ENCODE peak calls at places on chromosomes 2 and 18, in six cellular contexts. B is fibroblast of pulmonary artery; L is upper lobe of left lung; V is CD8-positive, alpha-beta T cell; X is bronchial epithelial cell; C is astrocyte of the spinal cord. D is an unnamed sample.

GRCh38 chr2:621303-622099 is 55.7 kb downstream of the TMEM18 start:
- DNase-seq in B (no peak), L (peak; percentile 80), V (no peak), X (no peak), C (no peak), D (no peak)

GRCh38 chr2:190477563-190478454 is 56.7 kb downstream of the NEMP2 start:
- DNase-seq in B (no peak), L (no peak), V (no peak), X (no peak), C (peak; percentile 35), D (peak; percentile 31)

GRCh38 chr2:26561918-26562810 is 79.0 kb downstream of the CIB4 start:
- DNase-seq in B (peak; percentile 26), L (peak; percentile 91), V (peak; percentile 10), X (peak; percentile 12), C (no peak), D (peak; percentile 4)

GRCh38 chr2:210445116-210445707 is 31.3 kb downstream of the LANCL1 start:
- DNase-seq in B (peak; percentile 49), L (no peak), V (no peak), X (peak; percentile 41), C (peak; percentile 36), D (peak; percentile 35)

GRCh38 chr18:75422341-75422910 is 5.1 kb downstream of the SMIM21 start:
- DNase-seq in B (peak; percentile 12), L (no peak), V (no peak), X (peak; percentile 17), C (peak; percentile 10), D (peak; percentile 27)

GRCh38 chr18:21760321-21760720 is 19.7 kb downstream of the MIB1 start:
- DNase-seq in B (peak; percentile 8), L (no peak), V (no peak), X (no peak), C (peak; percentile 34), D (peak; percentile 82)

GRCh38 chr18:2686349-2686968 is 30.9 kb downstream of the SMCHD1 start:
- DNase-seq in B (peak; percentile 8), L (no peak), V (no peak), X (no peak), C (no peak), D (no peak)

GRCh38 chr2:239049421-239050251 is 201.8 kb downstream of the TWIST2 start:
- DNase-seq in B (peak; percentile 24), L (peak; percentile 68), V (no peak), X (peak; percentile 31), C (peak; percentile 31), D (peak; percentile 28)

GRCh38 chr18:34222025-34222395 is 2.7 kb downstream of the NOL4 start:
- DNase-seq in B (no peak), L (peak; percentile 27), V (no peak), X (no peak), C (peak; percentile 3), D (no peak)

GRCh38 chr18:34223164-34223892 is 1.4 kb downstream of the NOL4 start:
- DNase-seq in B (no peak), L (peak; percentile 79), V (no peak), X (no peak), C (peak; percentile 9), D (no peak)

GRCh38 chr18:34224423-34225217 is at the start of gene NOL4:
- DNase-seq in B (no peak), L (peak; percentile 85), V (no peak), X (peak; percentile 34), C (peak; percentile 60), D (no peak)

GRCh38 chr18:34223893-34224422 is 755 bp downstream of the NOL4 start:
- DNase-seq in B (no peak), L (no peak), V (no peak), X (no peak), C (peak; percentile 5), D (no peak)

GRCh38 chr18:34222396-34223163 is 2.1 kb downstream of the NOL4 start:
- DNase-seq in B (no peak), L (peak; percentile 85), V (no peak), X (peak; percentile 10), C (peak; percentile 9), D (no peak)
- H3K4me3 ChIP-seq in B (peak overlapping the region; percentile 22), L (no peak overlapping the region), V (no peak overlapping the region), X (peak overlapping the region; percentile 1), C (peak overlapping the region; percentile 50), D (peak overlapping the region; percentile 12)

GRCh38 chr2:205995260-205995659 is 90.7 kb downstream of the INO80D start:
- DNase-seq in B (no peak), L (no peak), V (no peak), X (no peak), C (no peak), D (no peak)
- TF ChIP-seq CTCF in B (peak; percentile 21), L (no peak), V (no peak), X (no peak), C (peak; percentile 15), D (no peak)

DNA sequence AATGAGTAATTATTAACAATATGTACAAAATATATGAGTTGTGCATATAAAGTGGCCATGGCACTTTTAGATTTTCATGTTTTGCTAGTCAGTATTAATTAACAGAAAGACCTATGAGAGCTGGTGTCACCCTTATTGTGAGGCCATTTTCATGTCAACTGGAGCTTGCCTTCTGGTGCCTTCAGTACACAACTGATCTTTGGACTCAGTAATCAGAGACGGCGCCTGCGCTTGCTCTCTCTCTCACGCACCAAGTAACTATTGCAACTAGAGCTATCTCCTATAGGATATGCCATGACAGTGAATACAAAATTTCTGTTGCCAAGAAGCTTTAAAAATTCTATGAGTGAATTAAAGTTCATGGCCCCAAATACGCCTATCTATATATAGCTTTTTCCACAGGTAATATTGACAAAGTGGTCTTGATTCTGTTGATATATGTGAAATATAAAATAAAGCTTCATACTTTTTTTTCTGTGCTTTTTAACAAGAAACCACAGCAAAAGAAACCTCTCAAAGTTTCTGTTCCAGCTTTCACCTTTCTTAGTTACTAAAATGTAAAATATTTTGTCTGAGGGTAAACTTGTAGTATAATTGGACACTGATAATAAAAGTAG is 2.9 kb downstream of the SERTAD2 start:
- DNase-seq in B (no peak), L (no peak), V (no peak), X (no peak), C (no peak), D (no peak)
- H3K4me3 ChIP-seq in B (no peak overlapping the region), L (no peak overlapping the region), V (no peak overlapping the region), X (no peak overlapping the region), C (no peak overlapping the region), D (no peak overlapping the region)

DNA sequence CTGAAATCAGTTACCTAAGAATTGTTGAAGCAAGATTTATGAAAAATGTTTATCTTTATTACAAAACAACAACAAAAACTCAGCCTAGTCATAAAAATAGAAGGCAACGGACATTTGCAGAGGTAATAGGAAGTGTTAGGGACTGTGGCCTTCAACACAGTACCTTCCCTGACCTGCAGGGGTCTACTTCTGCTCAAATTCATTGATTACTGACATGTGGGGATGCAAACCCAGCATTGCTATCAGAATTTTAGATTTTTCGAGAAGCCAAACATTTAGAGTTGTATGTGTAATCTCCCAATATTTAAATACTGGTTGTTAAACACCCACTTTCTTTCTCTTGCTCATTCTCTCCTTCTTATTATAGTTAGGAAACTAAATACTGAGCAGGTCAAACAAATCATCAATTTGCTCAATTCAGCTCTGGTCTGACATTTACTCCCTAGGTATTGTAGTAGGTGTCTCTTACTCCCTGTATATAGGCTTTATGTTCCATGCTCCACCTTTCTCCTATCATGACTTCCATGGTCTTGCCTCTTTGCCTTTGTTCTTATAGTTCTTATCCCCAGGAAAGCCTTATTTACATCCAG is 198.5 kb downstream of the UBE2E3 start:
- DNase-seq in B (no peak), L (no peak), V (no peak), X (no peak), C (no peak), D (no peak)
- TF ChIP-seq CTCF in B (peak; percentile 30), L (peak; percentile 32), V (peak; percentile 64), X (peak; percentile 34), C (peak; percentile 34), D (peak; percentile 34)

GRCh38 chr2:128809880-128810279 is 491.2 kb upstream of the HS6ST1 start:
- DNase-seq in B (no peak), L (no peak), V (no peak), X (peak; percentile 35), C (no peak), D (no peak)

GRCh38 chr2:128812183-128812940 is 493.7 kb upstream of the HS6ST1 start:
- DNase-seq in B (no peak), L (no peak), V (no peak), X (no peak), C (no peak), D (no peak)

GRCh38 chr2:128808462-128809255 is 490.0 kb upstream of the HS6ST1 start:
- DNase-seq in B (peak; percentile 60), L (no peak), V (no peak), X (peak; percentile 95), C (peak; percentile 4), D (peak; percentile 4)

GRCh38 chr2:128807317-128807716 is 488.6 kb upstream of the HS6ST1 start:
- DNase-seq in B (no peak), L (no peak), V (no peak), X (no peak), C (no peak), D (no peak)

GRCh38 chr2:128809256-128809636 is 490.6 kb upstream of the HS6ST1 start:
- DNase-seq in B (no peak), L (no peak), V (no peak), X (peak; percentile 96), C (no peak), D (no peak)
- H3K4me3 ChIP-seq in B (no peak overlapping the region), L (no peak overlapping the region), V (no peak overlapping the region), X (no peak overlapping the region), C (no peak overlapping the region), D (no peak overlapping the region)

GRCh38 chr2:38260469-38260868 is 116.6 kb downstream of the ATL2 start:
- DNase-seq in B (no peak), L (no peak), V (no peak), X (no peak), C (no peak), D (no peak)
- TF ChIP-seq CTCF in B (no peak), L (no peak), V (no peak), X (no peak), C (no peak), D (no peak)

GRCh38 chr2:39492095-39492590 is 55.1 kb upstream of the MAP4K3 start:
- DNase-seq in B (peak; percentile 94), L (no peak), V (no peak), X (peak; percentile 99), C (peak; percentile 94), D (peak; percentile 93)
- H3K4me3 ChIP-seq in B (no peak overlapping the region), L (no peak overlapping the region), V (no peak overlapping the region), X (no peak overlapping the region), C (no peak overlapping the region), D (no peak overlapping the region)

GRCh38 chr2:100018794-100019193 is 123.6 kb downstream of the AFF3 start:
- DNase-seq in B (peak; percentile 10), L (no peak), V (no peak), X (peak; percentile 5), C (peak; percentile 68), D (peak; percentile 72)
- TF ChIP-seq CTCF in B (no peak), L (no peak), V (no peak), X (no peak), C (no peak), D (peak; percentile 27)

GRCh38 chr2:222806606-222807036 is 54.2 kb upstream of the ACSL3 start:
- DNase-seq in B (no peak), L (no peak), V (no peak), X (peak; percentile 69), C (no peak), D (no peak)
- H3K4me3 ChIP-seq in B (no peak overlapping the region), L (no peak overlapping the region), V (no peak overlapping the region), X (no peak overlapping the region), C (no peak overlapping the region), D (no peak overlapping the region)

GRCh38 chr2:101273045-101273444 is 20.4 kb downstream of the CNOT11 start:
- DNase-seq in B (no peak), L (no peak), V (no peak), X (no peak), C (no peak), D (no peak)
- TF ChIP-seq CTCF in B (no peak), L (no peak), V (no peak), X (no peak), C (no peak), D (no peak)

D was measured in AG10803.